ENCODE peak calls at places on chromosome 15, in four cellular contexts. Q, A, D and P are unnamed samples.

GRCh38 chr15:50685976-50686467 is 575 bp downstream of the TRPM7 start:
- DNase-seq in Q (peak; percentile 62), D (peak; percentile 88), A (peak; percentile 70), P (no peak)

GRCh38 chr15:27692438-27692837 is 406.7 kb downstream of the OCA2 start:
- DNase-seq in A (no peak), D (no peak), Q (no peak), P (no peak)

GRCh38 chr15:65245096-65245849 is 34.0 kb upstream of the CILP start:
- DNase-seq in A (no peak), Q (no peak), D (no peak), P (no peak)

GRCh38 chr15:31442203-31443090 is 115.8 kb downstream of the KLF13 start:
- DNase-seq in Q (no peak), D (peak; percentile 47), A (no peak), P (no peak)

GRCh38 chr15:62407216-62407615 is 242.1 kb upstream of the C2CD4B start:
- DNase-seq in A (no peak), Q (no peak), D (no peak), P (no peak)

GRCh38 chr15:57323806-57324589 is 52.3 kb upstream of the CGNL1 start:
- DNase-seq in Q (no peak), A (peak; percentile 78), D (peak; percentile 61), P (peak; percentile 40)

GRCh38 chr15:49313650-49314049 is 109.4 kb upstream of the FGF7 start:
- DNase-seq in D (no peak), Q (no peak), A (no peak), P (no peak)

GRCh38 chr15:65981837-65982696 is 112.8 kb downstream of the RAB11A start:
- DNase-seq in D (peak; percentile 72), Q (peak; percentile 31), A (peak; percentile 82), P (peak; percentile 69)

GRCh38 chr15:70629735-70630273 is 133.6 kb downstream of the UACA start:
- DNase-seq in Q (no peak), A (no peak), D (peak; percentile 55), P (no peak)

GRCh38 chr15:92958105-92958504 is 58.0 kb downstream of the CHD2 start:
- DNase-seq in Q (no peak), D (no peak), A (no peak), P (no peak)

GRCh38 chr15:29674661-29675533 is 147.4 kb downstream of the TJP1 start:
- DNase-seq in A (peak; percentile 97), Q (no peak), D (peak; percentile 80), P (no peak)